ENCODE peak calls at places on chromosomes 5 and 9, in four cellular contexts. Q is AG08396, K is fibroblast of pulmonary artery, G is ovary. X is an unnamed sample.

GRCh38 chr9:126489604-126490593 is 123.8 kb upstream of the LMX1B start:
- DNase-seq in K (no peak), Q (no peak), G (no peak), X (no peak)

GRCh38 chr9:136133191-136133958 is 14.7 kb upstream of the TMEM250 start:
- DNase-seq in Q (peak; percentile 75), K (peak; percentile 19), G (no peak), X (peak; percentile 54)

GRCh38 chr5:134637106-134637721 is 4.6 kb upstream of the SAR1B start:
- DNase-seq in K (no peak), Q (no peak), G (no peak), X (no peak)

GRCh38 chr5:157265714-157266285 is at the start of gene CYFIP2:
- DNase-seq in K (no peak), Q (peak; percentile 88), G (peak; percentile 33), X (peak; percentile 80)

GRCh38 chr5:135344351-135344750 is 54.7 kb downstream of the MACROH2A1 start:
- DNase-seq in G (no peak), K (no peak), Q (peak; percentile 45), X (no peak)

GRCh38 chr5:43290726-43291125 is 22.5 kb downstream of the HMGCS1 start:
- DNase-seq in Q (no peak), K (no peak), G (no peak), X (no peak)

GRCh38 chr5:75048457-75048953 is 3.9 kb downstream of the GCNT4 start:
- DNase-seq in G (no peak), Q (peak; percentile 25), K (no peak), X (no peak)

GRCh38 chr5:129096382-129096991 is 1.9 kb downstream of the ISOC1 start:
- DNase-seq in K (peak; percentile 39), Q (no peak), G (no peak), X (no peak)

GRCh38 chr5:11531805-11532204 is 372.4 kb downstream of the CTNND2 start:
- DNase-seq in Q (no peak), G (no peak), K (no peak), X (no peak)

GRCh38 chr5:65334077-65334476 is 147.6 kb downstream of the ADAMTS6 start:
- DNase-seq in G (no peak), K (no peak), Q (no peak), X (no peak)

GRCh38 chr5:163504091-163504931 is 1.1 kb upstream of the MAT2B start:
- DNase-seq in G (peak; percentile 43), Q (peak; percentile 27), K (peak; percentile 59), X (peak; percentile 40)

GRCh38 chr5:51187953-51188591 is 195.2 kb upstream of the ISL1 start:
- DNase-seq in G (no peak), Q (no peak), K (no peak), X (no peak)

GRCh38 chr5:169862348-169862905 is 117.9 kb downstream of the INSYN2B start:
- DNase-seq in K (peak; percentile 16), G (no peak), Q (no peak), X (no peak)

GRCh38 chr5:96963267-96963666 is 27.4 kb downstream of the LNPEP start:
- DNase-seq in Q (peak; percentile 62), K (peak; percentile 66), G (peak; percentile 34), X (peak; percentile 48)

GRCh38 chr9:88737876-88738275 is 202.9 kb downstream of the NXNL2 start:
- DNase-seq in K (peak; percentile 56), G (no peak), Q (no peak), X (no peak)

GRCh38 chr5:132389453-132390286 is 20.2 kb downstream of the SLC22A5 start:
- DNase-seq in Q (peak; percentile 91), K (peak; percentile 97), G (peak; percentile 76), X (no peak)

GRCh38 chr5:6766558-6767191 is 53.4 kb downstream of the TENT4A start:
- DNase-seq in G (no peak), Q (peak; percentile 79), K (peak; percentile 51), X (peak; percentile 92)

GRCh38 chr9:37968228-37968672 is 64.3 kb upstream of the SLC25A51 start:
- DNase-seq in K (peak; percentile 69), G (no peak), Q (peak; percentile 32), X (no peak)

GRCh38 chr9:132249123-132249522 is 87.3 kb downstream of the NTNG2 start:
- DNase-seq in K (no peak), Q (no peak), G (no peak), X (peak; percentile 70)

GRCh38 chr5:32542216-32543059 is 42.9 kb upstream of the SUB1 start:
- DNase-seq in Q (no peak), K (peak; percentile 58), G (no peak), X (no peak)

GRCh38 chr5:140251527-140251973 is 51.4 kb downstream of the PFDN1 start:
- DNase-seq in G (no peak), K (peak; percentile 85), Q (peak; percentile 61), X (no peak)

GRCh38 chr5:159051431-159052281 is 48.1 kb downstream of the EBF1 start:
- DNase-seq in K (peak; percentile 31), Q (no peak), G (peak; percentile 49), X (peak; percentile 78)

GRCh38 chr9:109507421-109507838 is 9.3 kb upstream of the PTPN3 start:
- DNase-seq in G (peak; percentile 27), Q (peak; percentile 77), K (peak; percentile 92), X (no peak)

GRCh38 chr9:128218518-128219389 is 15.6 kb downstream of the DNM1 start:
- DNase-seq in Q (peak; percentile 69), G (peak; percentile 93), K (peak; percentile 64), X (peak; percentile 92)

GRCh38 chr5:83440826-83441225 is 30.7 kb upstream of the VCAN start:
- DNase-seq in Q (no peak), G (no peak), K (no peak), X (no peak)

GRCh38 chr9:7320139-7320538 is 479.4 kb downstream of the DMAC1 start:
- DNase-seq in Q (peak; percentile 72), G (no peak), K (peak; percentile 89), X (no peak)

GRCh38 chr5:24621809-24622208 is 23.0 kb downstream of the CDH10 start:
- DNase-seq in K (peak; percentile 33), Q (no peak), G (no peak), X (no peak)

GRCh38 chr9:129666575-129666974 is 1.1 kb downstream of the PRRX2 start:
- DNase-seq in G (no peak), K (no peak), Q (peak; percentile 43), X (no peak)

GRCh38 chr5:172593721-172594120 is 47.3 kb upstream of the NEURL1B start:
- DNase-seq in G (no peak), K (no peak), Q (no peak), X (no peak)

GRCh38 chr9:128145536-128145935 is 3.7 kb upstream of the LCN2 start:
- DNase-seq in K (no peak), Q (no peak), G (no peak), X (no peak)

GRCh38 chr5:146675700-146676099 is 159.7 kb upstream of the GPR151 start:
- DNase-seq in G (no peak), Q (no peak), K (no peak), X (no peak)

GRCh38 chr9:133514475-133515239 is 10.1 kb downstream of the MYMK start:
- DNase-seq in Q (no peak), K (no peak), G (peak; percentile 74), X (peak; percentile 87)

GRCh38 chr9:95071450-95071849 is 246.1 kb downstream of the FANCC start:
- DNase-seq in K (no peak), G (no peak), Q (no peak), X (no peak)

GRCh38 chr5:20985754-20986153 is 997.8 kb upstream of the CDH18 start:
- DNase-seq in Q (no peak), G (no peak), K (no peak), X (no peak)

GRCh38 chr9:134950811-134951210 is 33.1 kb upstream of the FCN1 start:
- DNase-seq in K (no peak), G (no peak), Q (no peak), X (no peak)

GRCh38 chr5:52725065-52725746 is 62.5 kb upstream of the ITGA1 start:
- DNase-seq in K (peak; percentile 53), Q (no peak), G (no peak), X (no peak)

GRCh38 chr5:139473105-139473504 is 2.3 kb downstream of the SMIM33 start:
- DNase-seq in G (no peak), K (peak; percentile 31), Q (no peak), X (no peak)

GRCh38 chr5:148353634-148354033 is 18.3 kb downstream of the SPINK9 start:
- DNase-seq in Q (no peak), G (no peak), K (no peak), X (no peak)

GRCh38 chr5:78754655-78755054 is 106.1 kb upstream of the LHFPL2 start:
- DNase-seq in Q (no peak), K (no peak), G (no peak), X (no peak)

X was measured in left ventricle myocardium superior.